ENCODE peak calls at places on chromosomes 7 and 10, in four cellular contexts. One of them, this sample, is unnamed.

GRCh38 chr10:22666287-22667092 is 47.9 kb downstream of the PIP4K2A start:
- DNase-seq in MCF 10A: no peak
- DNase-seq in T-helper 1 cell: peak; percentile 52
- DNase-seq in hypothalamus: no peak
- DNase-seq in this sample: no peak

GRCh38 chr7:155282671-155283070 is 15.0 kb upstream of the INSIG1 start:
- DNase-seq in MCF 10A: no peak
- DNase-seq in hypothalamus: no peak
- DNase-seq in T-helper 1 cell: no peak
- DNase-seq in this sample: no peak

GRCh38 chr7:158109364-158110033 is 478.1 kb downstream of the PTPRN2 start:
- DNase-seq in hypothalamus: no peak
- DNase-seq in MCF 10A: peak; percentile 3
- DNase-seq in T-helper 1 cell: no peak
- DNase-seq in this sample: no peak

GRCh38 chr10:26540601-26541000 is 102.5 kb downstream of the APBB1IP start:
- DNase-seq in T-helper 1 cell: no peak
- DNase-seq in hypothalamus: no peak
- DNase-seq in MCF 10A: no peak
- DNase-seq in this sample: no peak

GRCh38 chr7:90313908-90314307 is 7.2 kb downstream of the FAM237B start:
- DNase-seq in T-helper 1 cell: no peak
- DNase-seq in MCF 10A: no peak
- DNase-seq in hypothalamus: no peak
- DNase-seq in this sample: no peak

GRCh38 chr7:9981950-9982349 is 991.7 kb upstream of the PHF14 start:
- DNase-seq in T-helper 1 cell: no peak
- DNase-seq in MCF 10A: no peak
- DNase-seq in hypothalamus: no peak
- DNase-seq in this sample: no peak

GRCh38 chr10:77531441-77532001 is 106.1 kb downstream of the KCNMA1 start:
- DNase-seq in MCF 10A: peak; percentile 81
- DNase-seq in T-helper 1 cell: no peak
- DNase-seq in hypothalamus: no peak
- DNase-seq in this sample: peak; percentile 20

GRCh38 chr10:76874151-76874550 is 763.5 kb downstream of the KCNMA1 start:
- DNase-seq in MCF 10A: peak; percentile 67
- DNase-seq in hypothalamus: no peak
- DNase-seq in T-helper 1 cell: no peak
- DNase-seq in this sample: no peak

GRCh38 chr10:117363027-117363426 is 12.2 kb downstream of the PDZD8 start:
- DNase-seq in T-helper 1 cell: no peak
- DNase-seq in hypothalamus: no peak
- DNase-seq in MCF 10A: peak; percentile 45
- DNase-seq in this sample: no peak

GRCh38 chr10:96655577-96656213 is 64.6 kb downstream of the PIK3AP1 start:
- DNase-seq in T-helper 1 cell: no peak
- DNase-seq in MCF 10A: no peak
- DNase-seq in hypothalamus: no peak
- DNase-seq in this sample: no peak

GRCh38 chr7:46854958-46855473 is 726.9 kb downstream of the TNS3 start:
- DNase-seq in MCF 10A: peak; percentile 2
- DNase-seq in hypothalamus: no peak
- DNase-seq in T-helper 1 cell: no peak
- DNase-seq in this sample: no peak

GRCh38 chr10:124225468-124226270 is 132.3 kb upstream of the CHST15 start:
- DNase-seq in T-helper 1 cell: peak; percentile 21
- DNase-seq in MCF 10A: no peak
- DNase-seq in hypothalamus: no peak
- DNase-seq in this sample: no peak

GRCh38 chr10:46547881-46548780 is 8.3 kb downstream of the GPRIN2 start:
- DNase-seq in hypothalamus: no peak
- DNase-seq in MCF 10A: no peak
- DNase-seq in T-helper 1 cell: no peak
- DNase-seq in this sample: no peak

GRCh38 chr10:7121154-7121797 is 289.6 kb downstream of the SFMBT2 start:
- DNase-seq in hypothalamus: no peak
- DNase-seq in MCF 10A: peak; percentile 62
- DNase-seq in T-helper 1 cell: no peak
- DNase-seq in this sample: peak; percentile 48

GRCh38 chr7:132379292-132379691 is 197.0 kb downstream of the PLXNA4 start:
- DNase-seq in T-helper 1 cell: no peak
- DNase-seq in MCF 10A: no peak
- DNase-seq in hypothalamus: no peak
- DNase-seq in this sample: no peak

GRCh38 chr10:32210306-32211045 is 136.5 kb downstream of the EPC1 start:
- DNase-seq in MCF 10A: peak; percentile 63
- DNase-seq in T-helper 1 cell: no peak
- DNase-seq in hypothalamus: no peak
- DNase-seq in this sample: no peak